ENCODE peak calls at places on chromosomes 5 and 9, in six cellular contexts. One of them, this sample, is unnamed.
A peak's percentile ranks its signal among the peaks of the same experiment; 100 is the strongest.

GRCh38 chr9:26131891-26132290 is 453.6 kb upstream of the TUSC1 start:
- DNase-seq in GM12892: no peak
- DNase-seq in HFFc6: peak; percentile 25
- DNase-seq in CD8-positive, alpha-beta memory T cell: no peak
- DNase-seq in D341Med: no peak
- DNase-seq in NCI-H2081 treated with DMSO at 0.1 percent for 48 hours: no peak
- DNase-seq in this sample: no peak

GRCh38 chr5:90020575-90021535 is 388.7 kb downstream of the CETN3 start:
- DNase-seq in HFFc6: peak; percentile 18
- DNase-seq in CD8-positive, alpha-beta memory T cell: no peak
- DNase-seq in D341Med: no peak
- DNase-seq in GM12892: peak; percentile 1
- DNase-seq in NCI-H2081 treated with DMSO at 0.1 percent for 48 hours: no peak
- DNase-seq in this sample: peak; percentile 7

GRCh38 chr9:93587284-93587650 is 10.9 kb downstream of the PHF2 start:
- DNase-seq in CD8-positive, alpha-beta memory T cell: no peak
- DNase-seq in NCI-H2081 treated with DMSO at 0.1 percent for 48 hours: no peak
- DNase-seq in HFFc6: no peak
- DNase-seq in GM12892: no peak
- DNase-seq in D341Med: peak; percentile 4
- DNase-seq in this sample: no peak

GRCh38 chr9:107299437-107299836 is 16.4 kb downstream of the RAD23B start:
- DNase-seq in D341Med: no peak
- DNase-seq in HFFc6: no peak
- DNase-seq in GM12892: no peak
- DNase-seq in CD8-positive, alpha-beta memory T cell: peak; percentile 26
- DNase-seq in NCI-H2081 treated with DMSO at 0.1 percent for 48 hours: no peak
- DNase-seq in this sample: no peak

GRCh38 chr5:1864896-1865440 is 17.8 kb downstream of the IRX4 start:
- DNase-seq in HFFc6: no peak
- DNase-seq in CD8-positive, alpha-beta memory T cell: no peak
- DNase-seq in GM12892: no peak
- DNase-seq in D341Med: no peak
- DNase-seq in NCI-H2081 treated with DMSO at 0.1 percent for 48 hours: no peak
- DNase-seq in this sample: no peak

GRCh38 chr9:136304981-136305380 is 1.1 kb upstream of the CCDC187 start:
- DNase-seq in HFFc6: no peak
- DNase-seq in GM12892: no peak
- DNase-seq in D341Med: no peak
- DNase-seq in CD8-positive, alpha-beta memory T cell: no peak
- DNase-seq in NCI-H2081 treated with DMSO at 0.1 percent for 48 hours: no peak
- DNase-seq in this sample: no peak

GRCh38 chr5:78504726-78505431 is 143.7 kb downstream of the LHFPL2 start:
- DNase-seq in NCI-H2081 treated with DMSO at 0.1 percent for 48 hours: no peak
- DNase-seq in HFFc6: peak; percentile 99
- DNase-seq in D341Med: peak; percentile 88
- DNase-seq in GM12892: no peak
- DNase-seq in CD8-positive, alpha-beta memory T cell: no peak
- DNase-seq in this sample: no peak

GRCh38 chr5:133910596-133910995 is 57.8 kb downstream of the C5orf15 start:
- DNase-seq in HFFc6: no peak
- DNase-seq in D341Med: no peak
- DNase-seq in GM12892: no peak
- DNase-seq in NCI-H2081 treated with DMSO at 0.1 percent for 48 hours: no peak
- DNase-seq in CD8-positive, alpha-beta memory T cell: no peak
- DNase-seq in this sample: no peak

GRCh38 chr5:3342271-3343100 is 253.1 kb upstream of the IRX1 start:
- DNase-seq in D341Med: no peak
- DNase-seq in HFFc6: no peak
- DNase-seq in CD8-positive, alpha-beta memory T cell: no peak
- DNase-seq in GM12892: no peak
- DNase-seq in NCI-H2081 treated with DMSO at 0.1 percent for 48 hours: no peak
- DNase-seq in this sample: no peak

GRCh38 chr9:28518439-28518838 is 945.2 kb upstream of the C9orf72 start:
- DNase-seq in CD8-positive, alpha-beta memory T cell: no peak
- DNase-seq in HFFc6: no peak
- DNase-seq in GM12892: no peak
- DNase-seq in NCI-H2081 treated with DMSO at 0.1 percent for 48 hours: no peak
- DNase-seq in D341Med: no peak
- DNase-seq in this sample: no peak

GRCh38 chr9:120612218-120612617 is 32.3 kb upstream of the CDK5RAP2 start:
- DNase-seq in HFFc6: no peak
- DNase-seq in GM12892: no peak
- DNase-seq in D341Med: peak; percentile 23
- DNase-seq in NCI-H2081 treated with DMSO at 0.1 percent for 48 hours: no peak
- DNase-seq in CD8-positive, alpha-beta memory T cell: no peak
- DNase-seq in this sample: no peak

GRCh38 chr9:129650680-129651235 is 8.8 kb upstream of the ASB6 start:
- DNase-seq in NCI-H2081 treated with DMSO at 0.1 percent for 48 hours: no peak
- DNase-seq in GM12892: no peak
- DNase-seq in D341Med: no peak
- DNase-seq in CD8-positive, alpha-beta memory T cell: no peak
- DNase-seq in HFFc6: no peak
- DNase-seq in this sample: no peak

GRCh38 chr5:136802382-136802781 is 437.0 kb upstream of the TRPC7 start:
- DNase-seq in GM12892: no peak
- DNase-seq in NCI-H2081 treated with DMSO at 0.1 percent for 48 hours: no peak
- DNase-seq in CD8-positive, alpha-beta memory T cell: no peak
- DNase-seq in D341Med: peak; percentile 30
- DNase-seq in HFFc6: peak; percentile 25
- DNase-seq in this sample: no peak

GRCh38 chr5:24742334-24742733 is 97.6 kb upstream of the CDH10 start:
- DNase-seq in D341Med: no peak
- DNase-seq in HFFc6: no peak
- DNase-seq in CD8-positive, alpha-beta memory T cell: no peak
- DNase-seq in GM12892: no peak
- DNase-seq in NCI-H2081 treated with DMSO at 0.1 percent for 48 hours: no peak
- DNase-seq in this sample: no peak

GRCh38 chr9:88998506-88998905 is 7.2 kb downstream of the S1PR3 start:
- DNase-seq in CD8-positive, alpha-beta memory T cell: no peak
- DNase-seq in GM12892: no peak
- DNase-seq in NCI-H2081 treated with DMSO at 0.1 percent for 48 hours: no peak
- DNase-seq in HFFc6: no peak
- DNase-seq in D341Med: no peak
- DNase-seq in this sample: no peak

GRCh38 chr9:4740623-4741364 is at the start of gene AK3:
- DNase-seq in D341Med: peak; percentile 94
- DNase-seq in CD8-positive, alpha-beta memory T cell: peak; percentile 86
- DNase-seq in GM12892: peak; percentile 96
- DNase-seq in NCI-H2081 treated with DMSO at 0.1 percent for 48 hours: peak; percentile 53
- DNase-seq in HFFc6: peak; percentile 71
- DNase-seq in this sample: peak; percentile 97

GRCh38 chr5:417765-418559 is 25.0 kb upstream of the EXOC3 start:
- DNase-seq in HFFc6: no peak
- DNase-seq in NCI-H2081 treated with DMSO at 0.1 percent for 48 hours: peak; percentile 88
- DNase-seq in D341Med: no peak
- DNase-seq in CD8-positive, alpha-beta memory T cell: no peak
- DNase-seq in GM12892: no peak
- DNase-seq in this sample: no peak

GRCh38 chr9:112341741-112342140 is 8.3 kb upstream of the PTBP3 start:
- DNase-seq in NCI-H2081 treated with DMSO at 0.1 percent for 48 hours: no peak
- DNase-seq in CD8-positive, alpha-beta memory T cell: no peak
- DNase-seq in HFFc6: peak; percentile 44
- DNase-seq in GM12892: no peak
- DNase-seq in D341Med: no peak
- DNase-seq in this sample: no peak

GRCh38 chr9:34508463-34508862 is 14.3 kb downstream of the ENHO start:
- DNase-seq in CD8-positive, alpha-beta memory T cell: no peak
- DNase-seq in GM12892: no peak
- DNase-seq in HFFc6: no peak
- DNase-seq in D341Med: no peak
- DNase-seq in NCI-H2081 treated with DMSO at 0.1 percent for 48 hours: no peak
- DNase-seq in this sample: no peak

GRCh38 chr9:120336021-120336752 is 243.8 kb downstream of the CDK5RAP2 start:
- DNase-seq in GM12892: no peak
- DNase-seq in NCI-H2081 treated with DMSO at 0.1 percent for 48 hours: no peak
- DNase-seq in HFFc6: no peak
- DNase-seq in CD8-positive, alpha-beta memory T cell: no peak
- DNase-seq in D341Med: no peak
- DNase-seq in this sample: no peak

This sample was measured in GM18507.